ENCODE peak calls at places on chromosome 5, in eight cellular contexts. V, O, I, Y, E, N, X and R are unnamed samples.

GRCh38 chr5:133510634-133511262 is 101.6 kb downstream of the FSTL4 start:
- DNase-seq in X (no peak), I (no peak), Y (no peak), N (no peak), V (no peak), O (no peak), E (no peak), R (no peak)

GRCh38 chr5:50965621-50966362 is 299.4 kb downstream of the PARP8 start:
- DNase-seq in O (no peak), I (no peak), X (no peak), Y (no peak), E (no peak), N (no peak), V (no peak), R (no peak)

GRCh38 chr5:178467261-178468195 is 122.7 kb downstream of the COL23A1 start:
- DNase-seq in I (peak), N (no peak), E (no peak), X (no peak), V (peak), Y (peak), O (peak), R (no peak)

GRCh38 chr5:130213607-130214006 is 309.3 kb downstream of the CHSY3 start:
- DNase-seq in V (no peak), N (no peak), Y (no peak), I (no peak), E (no peak), X (no peak), O (no peak), R (no peak)

GRCh38 chr5:40784027-40784653 is 14.0 kb downstream of the PRKAA1 start:
- DNase-seq in N (no peak), E (no peak), I (no peak), X (no peak), Y (no peak), O (no peak), V (no peak), R (no peak)

GRCh38 chr5:35478856-35479682 is 138.6 kb upstream of the SPEF2 start:
- DNase-seq in E (no peak), X (no peak), Y (peak), N (peak), O (no peak), I (no peak), V (no peak), R (no peak)

GRCh38 chr5:78887384-78888118 is 97.6 kb downstream of the ARSB start:
- DNase-seq in V (no peak), X (no peak), O (no peak), I (no peak), N (peak), E (no peak), Y (no peak), R (no peak)

GRCh38 chr5:6328173-6328572 is 50.2 kb downstream of the MED10 start:
- DNase-seq in Y (peak), E (no peak), X (peak), I (no peak), O (no peak), V (no peak), N (peak), R (peak)

GRCh38 chr5:126234563-126235195 is 188.5 kb upstream of the GRAMD2B start:
- DNase-seq in N (peak), E (no peak), V (no peak), X (no peak), O (no peak), Y (peak), I (no peak), R (no peak)

GRCh38 chr5:42951169-42951846 is 88.8 kb downstream of the ANXA2R start:
- DNase-seq in O (no peak), E (no peak), V (peak), X (peak), Y (no peak), N (peak), I (no peak), R (peak)

GRCh38 chr5:6402939-6403338 is 24.6 kb upstream of the MED10 start:
- DNase-seq in Y (no peak), I (no peak), E (no peak), V (no peak), X (no peak), O (no peak), N (no peak), R (no peak)

GRCh38 chr5:57783693-57784092 is 301.1 kb upstream of the ACTBL2 start:
- DNase-seq in Y (no peak), X (no peak), V (no peak), I (no peak), N (no peak), O (no peak), E (no peak), R (no peak)

GRCh38 chr5:5795074-5795779 is 372.8 kb downstream of the ICE1 start:
- DNase-seq in E (no peak), I (no peak), V (no peak), Y (no peak), N (no peak), O (no peak), X (peak), R (no peak)

GRCh38 chr5:40021007-40021406 is 596.2 kb upstream of the DAB2 start:
- DNase-seq in I (no peak), O (no peak), X (no peak), E (no peak), Y (peak), N (peak), V (no peak), R (no peak)

GRCh38 chr5:30764704-30765103 is 428.8 kb upstream of the CDH6 start:
- DNase-seq in X (no peak), N (no peak), Y (no peak), I (no peak), O (no peak), E (no peak), V (no peak), R (no peak)

GRCh38 chr5:135133698-135134515 is 99.9 kb upstream of the PITX1 start:
- DNase-seq in N (no peak), I (no peak), Y (no peak), O (no peak), E (no peak), X (no peak), V (no peak), R (no peak)

GRCh38 chr5:143657814-143658395 is 154.1 kb upstream of the HMHB1 start:
- DNase-seq in V (no peak), X (no peak), N (no peak), I (no peak), O (no peak), Y (peak), E (no peak), R (no peak)

GRCh38 chr5:155728857-155729683 is 597.9 kb upstream of the SGCD start:
- DNase-seq in O (no peak), V (no peak), E (no peak), Y (no peak), N (no peak), X (no peak), I (no peak), R (no peak)

GRCh38 chr5:149959406-149960236 is 937 bp upstream of the SLC26A2 start:
- DNase-seq in E (no peak), O (no peak), Y (peak), N (peak), X (no peak), I (no peak), V (no peak), R (no peak)

GRCh38 chr5:80160242-80160641 is 95.6 kb downstream of the SERINC5 start:
- DNase-seq in O (no peak), V (no peak), N (no peak), Y (no peak), I (no peak), X (no peak), E (no peak), R (no peak)

GRCh38 chr5:41764650-41765049 is 105.6 kb downstream of the OXCT1 start:
- DNase-seq in N (no peak), O (no peak), Y (no peak), X (no peak), V (no peak), I (no peak), E (no peak), R (no peak)

GRCh38 chr5:137792291-137792690 is 38.1 kb upstream of the HNRNPA0 start:
- DNase-seq in X (no peak), E (no peak), Y (no peak), V (no peak), I (no peak), N (no peak), O (no peak), R (no peak)

GRCh38 chr5:31531888-31532710 is at the start of the genes C5orf22 and DROSHA:
- DNase-seq in E (peak), O (peak), Y (peak), I (peak), V (peak), X (peak), N (peak), R (peak)

DNA sequence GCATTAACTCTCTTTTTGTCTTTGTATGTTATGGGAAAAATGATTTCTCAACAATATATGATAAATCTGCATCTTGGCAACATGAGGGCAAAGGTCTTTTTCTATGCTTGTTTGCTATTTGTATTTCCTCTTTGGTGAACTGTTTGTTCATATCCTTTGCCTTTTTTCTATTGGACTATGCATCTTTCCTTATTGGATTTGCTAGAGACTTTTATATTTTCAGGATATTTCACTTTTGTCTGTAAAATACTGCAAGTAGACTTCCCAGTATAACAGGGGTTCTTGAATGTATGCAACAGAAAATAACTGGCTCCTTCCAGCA is 69.4 kb upstream of the SSBP2 start:
- DNase-seq in Y (no peak), N (no peak), V (no peak), X (no peak), O (no peak), I (no peak), E (no peak), R (no peak)
- H3K27ac ChIP-seq in Y (no peak), N (no peak), V (no peak), X (no peak), O (no peak), I (no peak), E (no peak), R (peak)

DNA sequence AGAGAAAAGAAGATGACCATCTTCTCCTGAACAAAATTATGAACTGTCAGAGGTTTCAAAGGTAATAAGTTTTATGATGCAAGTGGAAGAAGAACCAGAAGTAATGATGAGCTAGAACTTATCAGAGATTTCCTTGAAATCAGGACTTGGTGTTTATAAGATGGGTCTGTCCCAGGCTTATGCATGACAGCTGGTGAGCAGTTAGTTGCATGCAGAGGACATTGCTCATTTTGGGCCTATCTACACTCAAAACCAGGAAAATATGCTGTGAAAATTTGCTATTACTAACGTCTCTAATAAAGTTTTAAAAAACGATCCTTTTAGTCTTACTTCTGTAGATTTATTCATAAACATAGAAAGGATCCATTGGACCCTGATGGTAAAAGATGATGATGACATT is 6.6 kb upstream of the STC2 start:
- DNase-seq in Y (peak), N (no peak), O (no peak), X (no peak), E (no peak), V (no peak), I (no peak), R (no peak)
- H3K4me3 ChIP-seq in Y (no peak), N (no peak), O (no peak), X (no peak), E (no peak), V (no peak), I (no peak), R (no peak)

DNA sequence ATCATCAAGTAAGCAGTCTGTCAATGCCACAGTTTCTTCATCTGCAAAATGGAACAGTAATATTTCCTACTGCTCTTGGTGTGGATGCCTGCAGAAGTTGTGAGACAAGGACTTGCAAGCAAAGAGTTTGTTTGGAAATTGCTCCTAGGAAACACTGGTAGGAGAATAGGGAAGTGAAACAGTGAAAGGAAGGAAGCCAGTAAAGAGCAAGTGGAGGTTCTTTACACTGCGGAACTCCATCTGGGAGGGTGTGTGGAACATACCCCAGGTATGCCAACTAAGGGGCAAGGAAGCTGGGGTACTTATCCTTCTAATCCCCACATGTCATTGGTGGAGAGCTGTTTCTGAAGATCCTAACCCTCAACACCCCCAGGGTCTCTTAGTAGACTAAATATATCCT is 119.9 kb downstream of the FOXD1 start:
- DNase-seq in E (no peak), N (no peak), X (no peak), I (no peak), O (no peak), Y (no peak), V (no peak), R (no peak)
- TF ChIP-seq CTCF in E (no peak), N (no peak), X (no peak), I (no peak), O (no peak), Y (no peak), V (no peak), R (no peak)

GRCh38 chr5:11525020-11525419 is 379.2 kb downstream of the CTNND2 start:
- DNase-seq in I (no peak), E (no peak), N (no peak), O (no peak), V (no peak), X (no peak), Y (no peak), R (no peak)
- H3K27ac ChIP-seq in I (no peak), E (no peak), N (no peak), O (no peak), V (no peak), X (no peak), Y (no peak), R (no peak)

DNA sequence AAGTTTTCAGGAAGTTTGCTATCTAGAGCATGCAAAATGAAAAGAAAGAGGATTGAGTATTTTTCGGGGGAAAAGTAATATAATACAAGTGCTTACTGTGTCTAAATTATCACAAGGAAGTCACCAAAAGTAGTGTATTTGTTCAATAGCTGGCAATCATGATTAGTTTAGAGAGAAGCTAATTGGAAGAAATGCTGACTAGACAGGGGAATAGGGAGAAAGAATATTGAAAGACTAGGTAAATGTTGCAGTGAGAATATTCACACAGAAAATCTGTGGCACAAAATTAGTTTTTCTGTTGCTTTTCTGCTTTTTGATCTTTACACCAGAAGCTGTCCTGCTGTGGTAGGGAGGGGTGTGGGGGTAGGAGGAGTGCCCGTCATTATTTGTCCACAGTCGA is 238.7 kb downstream of the MARCHF11 start:
- DNase-seq in O (no peak), I (no peak), X (no peak), N (no peak), Y (no peak), E (no peak), V (no peak), R (no peak)
- H3K4me3 ChIP-seq in O (no peak), I (no peak), X (no peak), N (no peak), Y (no peak), E (no peak), V (no peak), R (no peak)